ENCODE peak calls at places on chromosomes 12 and 14, in eight cellular contexts. Q, Z, I, M, K, F, J and T are unnamed samples.
A peak's percentile ranks its signal among the peaks of the same experiment; 100 is the strongest.

GRCh38 chr12:15842106-15842505 is 40.1 kb upstream of the STRAP start:
- DNase-seq in K (no peak), M (no peak), Z (no peak), F (no peak), Q (no peak), J (peak; percentile 98), I (no peak), T (no peak)

GRCh38 chr14:49193365-49194050 is 392.7 kb downstream of the RPS29 start:
- DNase-seq in K (no peak), Z (no peak), M (no peak), J (no peak), Q (no peak), I (no peak), F (no peak), T (no peak)

GRCh38 chr12:108699955-108700563 is 31.3 kb downstream of the CORO1C start:
- DNase-seq in Z (no peak), M (no peak), K (peak; percentile 66), Q (peak; percentile 33), I (no peak), F (peak; percentile 94), J (peak; percentile 64), T (no peak)

GRCh38 chr14:50355692-50356091 is 41.0 kb downstream of the CDKL1 start:
- DNase-seq in Q (no peak), Z (peak; percentile 39), J (no peak), F (no peak), I (no peak), K (no peak), M (no peak), T (no peak)

GRCh38 chr12:101415228-101415627 is 7.7 kb upstream of the ARL1 start:
- DNase-seq in K (no peak), F (no peak), I (no peak), Z (no peak), J (no peak), M (no peak), Q (no peak), T (no peak)

GRCh38 chr14:29858299-29858698 is 69.3 kb downstream of the PRKD1 start:
- DNase-seq in K (no peak), Q (no peak), M (no peak), I (no peak), F (no peak), Z (no peak), J (no peak), T (no peak)

GRCh38 chr12:100951756-100952155 is 157.2 kb downstream of the ANO4 start:
- DNase-seq in Z (no peak), M (no peak), Q (no peak), F (no peak), I (no peak), K (no peak), J (no peak), T (no peak)

GRCh38 chr12:130335517-130336392 is 1.9 kb upstream of the PIWIL1 start:
- DNase-seq in F (peak; percentile 46), J (peak; percentile 34), M (no peak), I (no peak), Z (peak; percentile 55), Q (no peak), K (peak; percentile 86), T (no peak)

GRCh38 chr14:102593841-102594170 is 1.4 kb downstream of the RCOR1 start:
- DNase-seq in F (peak; percentile 36), I (no peak), Q (no peak), Z (no peak), M (no peak), J (no peak), K (no peak), T (no peak)

GRCh38 chr12:108199111-108199510 is 70.0 kb downstream of the WSCD2 start:
- DNase-seq in Q (no peak), M (no peak), Z (no peak), J (no peak), F (no peak), I (no peak), K (no peak), T (no peak)

GRCh38 chr14:69789118-69789640 is 7.9 kb downstream of the SLC10A1 start:
- DNase-seq in Q (no peak), K (no peak), Z (no peak), J (no peak), I (no peak), F (no peak), M (no peak), T (no peak)

DNA sequence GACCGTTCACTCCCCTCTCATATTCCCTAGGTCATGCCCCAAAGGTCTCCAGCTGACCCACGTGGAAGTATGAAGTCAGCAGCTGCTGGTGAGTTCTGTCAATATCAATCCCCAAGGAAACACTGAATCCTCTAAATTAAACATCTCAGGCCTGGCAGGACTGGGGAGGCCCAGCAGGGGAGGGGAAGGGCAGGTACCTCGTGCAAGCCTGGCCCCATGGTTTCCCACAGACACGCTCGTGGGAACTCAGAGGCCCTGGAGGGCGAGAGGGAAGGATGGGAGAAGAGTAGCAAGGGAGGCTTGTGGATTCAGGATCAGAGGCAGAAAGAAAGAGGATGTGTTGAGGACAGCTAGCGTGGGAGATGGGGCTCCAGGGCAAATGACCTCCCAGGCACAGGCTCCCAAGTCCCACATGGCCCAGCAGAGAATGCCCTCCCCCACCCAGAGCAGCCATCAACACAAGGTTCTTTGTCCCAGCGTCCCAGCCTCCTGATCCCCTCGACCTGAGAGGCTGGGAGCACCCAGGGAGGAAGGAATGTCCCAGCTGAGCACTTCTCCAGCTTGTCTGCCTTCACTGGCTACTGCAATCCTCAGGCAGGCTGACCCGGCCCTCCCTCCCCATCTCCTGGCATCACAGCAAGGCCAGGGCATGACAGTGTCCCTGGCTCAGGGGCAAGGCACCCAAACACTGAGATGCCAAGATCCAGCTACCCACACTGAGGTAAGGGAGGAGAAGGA is 20.1 kb upstream of the RPLP0 start:
- DNase-seq in K (no peak), Z (no peak), J (no peak), Q (no peak), I (no peak), M (no peak), F (no peak), T (no peak)
- H3K36me3 ChIP-seq in K (peaks cover 88% of the 10 kb centered on the region), Z (peaks cover 24% of the 10 kb centered on the region), J (peaks cover 63% of the 10 kb centered on the region), Q (no peaks in the 10 kb centered on the region), I (no peaks in the 10 kb centered on the region), M (peaks cover 65% of the 10 kb centered on the region), F (peaks cover 68% of the 10 kb centered on the region), T (no peaks in the 10 kb centered on the region)

GRCh38 chr12:26304273-26304672 is 108.9 kb downstream of the SSPN start:
- DNase-seq in Z (no peak), I (no peak), Q (no peak), K (no peak), F (no peak), J (no peak), M (no peak), T (no peak)

GRCh38 chr12:26297386-26298070 is 102.2 kb downstream of the SSPN start:
- DNase-seq in M (no peak), I (no peak), Q (no peak), F (no peak), J (no peak), K (no peak), Z (no peak), T (no peak)

GRCh38 chr12:26295001-26295400 is 99.6 kb downstream of the SSPN start:
- DNase-seq in F (no peak), M (no peak), K (no peak), Q (no peak), J (no peak), Z (no peak), I (no peak), T (no peak)

GRCh38 chr12:26303418-26303817 is 108.0 kb downstream of the SSPN start:
- DNase-seq in I (no peak), F (no peak), M (no peak), J (no peak), K (no peak), Z (no peak), Q (no peak), T (no peak)

GRCh38 chr12:26298785-26299621 is 103.6 kb downstream of the SSPN start:
- DNase-seq in F (peak; percentile 80), M (no peak), Z (no peak), Q (no peak), J (peak; percentile 83), K (no peak), I (no peak), T (no peak)
- TF ChIP-seq POLR2A in F (no peak), M (no peak), Z (no peak), Q (no peak), J (no peak), K (no peak), I (no peak), T (no peak)

GRCh38 chr12:104312202-104312601 is 8.7 kb downstream of the EID3 start:
- DNase-seq in J (no peak), I (no peak), M (no peak), F (no peak), K (no peak), Q (no peak), Z (no peak), T (no peak)
- H3K36me3 ChIP-seq in J (peaks cover 46% of the 10 kb centered on the region), I (no peaks in the 10 kb centered on the region), M (peaks cover 75% of the 10 kb centered on the region), F (peaks cover 22% of the 10 kb centered on the region), K (peaks cover 82% of the 10 kb centered on the region), Q (no peaks in the 10 kb centered on the region), Z (peaks cover 36% of the 10 kb centered on the region), T (peaks cover 52% of the 10 kb centered on the region)

GRCh38 chr14:106875503-106875902 is 1349.1 kb downstream of the TMEM121 start:
- DNase-seq in Q (peak; percentile 60), K (no peak), F (no peak), Z (no peak), I (no peak), J (no peak), M (no peak), T (no peak)

GRCh38 chr14:106876711-106877110 is 1350.3 kb downstream of the TMEM121 start:
- DNase-seq in M (no peak), I (no peak), F (no peak), Z (no peak), Q (no peak), J (no peak), K (no peak), T (no peak)

GRCh38 chr14:106877527-106877926 is 1351.1 kb downstream of the TMEM121 start:
- DNase-seq in K (no peak), J (no peak), Z (no peak), M (no peak), I (no peak), Q (no peak), F (no peak), T (no peak)

GRCh38 chr14:106874365-106874764 is 1348.0 kb downstream of the TMEM121 start:
- DNase-seq in I (no peak), Q (no peak), Z (no peak), M (no peak), J (no peak), K (no peak), F (no peak), T (no peak)

GRCh38 chr14:106872619-106873446 is 1346.5 kb downstream of the TMEM121 start:
- DNase-seq in Z (peak; percentile 48), J (no peak), K (no peak), F (no peak), M (no peak), Q (peak; percentile 57), I (peak; percentile 36), T (no peak)
- TF ChIP-seq POLR2A in Z (no peak), J (no peak), K (no peak), F (no peak), M (no peak), Q (no peak), I (no peak), T (no peak)

DNA sequence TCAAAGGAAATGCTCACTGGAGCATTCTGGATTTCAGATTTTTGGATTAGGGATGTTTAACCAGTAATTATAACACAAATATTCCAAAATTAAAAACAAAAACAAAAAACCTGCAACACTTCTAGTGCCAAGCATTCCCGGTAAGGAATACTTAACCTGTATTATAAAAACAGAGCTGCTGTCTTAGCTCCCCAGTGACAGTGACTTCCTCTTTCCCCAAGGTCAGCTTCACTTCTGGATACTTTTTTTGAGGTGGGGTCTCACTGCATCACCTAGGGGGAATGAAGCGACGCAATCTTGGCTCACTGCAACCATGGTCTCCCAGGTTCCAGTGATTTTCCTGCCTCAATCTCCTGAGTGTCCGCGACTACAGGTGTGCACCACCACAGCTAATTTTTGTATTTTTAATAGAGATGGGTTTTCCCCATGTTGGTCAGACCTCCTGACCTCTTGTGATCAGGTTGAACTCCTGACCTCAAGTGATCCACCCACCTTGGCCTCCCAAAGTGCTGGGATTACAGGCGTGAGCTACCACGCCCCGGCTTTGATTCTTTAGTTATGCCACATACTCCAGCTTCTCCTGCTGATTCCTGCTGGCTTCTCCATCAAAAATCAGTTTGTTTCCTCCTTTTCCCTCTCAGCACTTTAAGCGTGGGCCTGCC is 15.9 kb downstream of the PPP1CC start:
- DNase-seq in J (no peak), Q (no peak), I (no peak), K (no peak), F (no peak), Z (no peak), M (no peak), T (no peak)
- H3K36me3 ChIP-seq in J (peaks cover 49% of the 10 kb centered on the region), Q (no peaks in the 10 kb centered on the region), I (no peaks in the 10 kb centered on the region), K (peaks cover 91% of the 10 kb centered on the region), F (peaks cover 14% of the 10 kb centered on the region), Z (peaks cover 60% of the 10 kb centered on the region), M (peaks cover 74% of the 10 kb centered on the region), T (peaks cover 81% of the 10 kb centered on the region)